ENCODE peak calls at places on chromosomes 16 and 17, in four cellular contexts. C is fibroblast of pulmonary artery, Q is A673, T is Caco-2. H is an unnamed sample.

GRCh38 chr16:85471469-85472431 is 141.4 kb upstream of the GSE1 start:
- DNase-seq in C (peak; percentile 17), Q (no peak), T (peak; percentile 76), H (no peak)

GRCh38 chr16:88866151-88866920 is at the start of gene PABPN1L:
- DNase-seq in C (no peak), Q (no peak), T (no peak), H (no peak)

GRCh38 chr16:24737391-24737871 is 8.0 kb downstream of the TNRC6A start:
- DNase-seq in C (peak; percentile 59), Q (no peak), T (no peak), H (peak; percentile 51)

GRCh38 chr17:19331134-19331533 is 31.4 kb downstream of the B9D1 start:
- DNase-seq in C (peak; percentile 72), Q (no peak), T (no peak), H (peak; percentile 85)

GRCh38 chr17:2435181-2435741 is 34.4 kb upstream of the MNT start:
- DNase-seq in C (peak; percentile 21), Q (no peak), T (no peak), H (peak; percentile 48)

GRCh38 chr17:30599424-30600061 is 122.3 kb downstream of the GOSR1 start:
- DNase-seq in C (no peak), Q (no peak), T (peak; percentile 91), H (no peak)

GRCh38 chr16:8893976-8894690 is 12.0 kb downstream of the LITAFD start:
- DNase-seq in C (no peak), Q (no peak), T (no peak), H (no peak)

GRCh38 chr17:79748296-79749099 is 17.8 kb downstream of the ENPP7 start:
- DNase-seq in C (no peak), Q (no peak), T (no peak), H (no peak)

GRCh38 chr16:28924762-28925385 is at the start of gene RABEP2:
- DNase-seq in C (peak; percentile 87), Q (peak; percentile 95), T (peak; percentile 99), H (peak; percentile 77)

GRCh38 chr16:53614346-53614745 is 89.3 kb downstream of the RPGRIP1L start:
- DNase-seq in C (peak; percentile 57), Q (no peak), T (no peak), H (peak; percentile 61)

GRCh38 chr16:54165174-54165911 is 121.2 kb downstream of the IRX3 start:
- DNase-seq in C (no peak), Q (no peak), T (peak; percentile 71), H (no peak)

GRCh38 chr16:2499890-2500633 is 13.7 kb upstream of the ATP6V0C start:
- DNase-seq in C (no peak), Q (no peak), T (no peak), H (no peak)

GRCh38 chr16:87764600-87765472 is 950 bp downstream of the KLHDC4 start:
- DNase-seq in C (no peak), Q (no peak), T (no peak), H (no peak)

GRCh38 chr16:57699481-57699880 is 4.9 kb downstream of the DRC7 start:
- DNase-seq in C (no peak), Q (no peak), T (no peak), H (no peak)

GRCh38 chr16:52597772-52598483 is 51.0 kb upstream of the TOX3 start:
- DNase-seq in C (no peak), Q (no peak), T (no peak), H (no peak)

GRCh38 chr17:32912218-32912897 is 15.6 kb upstream of the TMEM98 start:
- DNase-seq in C (peak; percentile 75), Q (no peak), T (peak; percentile 81), H (peak; percentile 75)

GRCh38 chr16:49919327-49919726 is 63.4 kb upstream of the ZNF423 start:
- DNase-seq in C (no peak), Q (no peak), T (no peak), H (no peak)

GRCh38 chr17:927611-928461 is 51.7 kb downstream of the NXN start:
- DNase-seq in C (peak; percentile 82), Q (no peak), T (peak; percentile 84), H (peak; percentile 95)

GRCh38 chr17:49438885-49439284 is 24.2 kb upstream of the PHB1 start:
- DNase-seq in C (no peak), Q (no peak), T (peak; percentile 35), H (no peak)

GRCh38 chr17:49436174-49436573 is 21.5 kb upstream of the PHB1 start:
- DNase-seq in C (no peak), Q (no peak), T (peak; percentile 36), H (no peak)

GRCh38 chr17:49439305-49439672 is 24.6 kb upstream of the PHB1 start:
- DNase-seq in C (no peak), Q (no peak), T (peak; percentile 43), H (no peak)

GRCh38 chr17:49438439-49438861 is 23.8 kb upstream of the PHB1 start:
- DNase-seq in C (no peak), Q (no peak), T (peak; percentile 46), H (no peak)

DNA sequence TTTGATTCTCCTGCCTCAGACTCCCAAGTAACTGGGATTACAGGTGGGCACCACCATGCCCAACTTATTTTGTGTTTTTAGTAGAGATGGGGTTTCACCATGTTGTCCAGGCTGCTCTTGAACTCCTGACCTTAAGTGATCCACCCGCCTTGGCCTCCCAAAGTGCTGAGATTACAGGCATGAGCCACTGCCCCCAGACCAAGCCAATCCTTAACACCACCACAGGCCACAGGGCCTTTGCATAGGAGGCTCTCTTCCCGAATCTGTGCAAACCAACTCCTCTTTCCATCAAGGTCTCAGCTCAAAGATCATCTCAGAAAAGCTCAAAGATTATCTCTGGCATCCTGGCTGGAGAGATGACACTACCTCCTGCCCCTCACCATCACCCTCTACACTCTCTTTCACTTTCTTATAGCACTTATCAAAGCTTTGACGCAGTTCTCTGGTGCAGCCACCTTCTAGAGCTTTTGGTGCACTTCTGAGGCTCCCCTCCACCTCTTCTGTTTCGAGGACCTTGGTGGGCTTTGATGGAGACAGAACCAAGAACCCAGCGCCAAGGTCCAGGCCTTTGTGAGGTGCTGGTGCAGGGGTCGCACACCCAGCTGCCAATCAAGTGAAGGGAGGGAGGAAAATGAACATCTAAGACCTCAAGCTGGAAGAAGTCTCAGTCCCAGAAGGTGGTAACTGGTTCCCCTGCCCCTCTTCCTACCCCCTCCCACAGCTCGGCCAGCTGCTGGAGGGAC is 23.2 kb upstream of the PHB1 start:
- DNase-seq in C (no peak), Q (no peak), T (peak; percentile 26), H (no peak)
- H3K4me3 ChIP-seq in C (no peak overlapping the region), Q (no peak overlapping the region), T (no peak overlapping the region), H (no peak overlapping the region)

GRCh38 chr17:51257150-51258081 is 2.4 kb downstream of the MBTD1 start:
- DNase-seq in C (peak; percentile 9), Q (no peak), T (no peak), H (peak; percentile 56)
- H3K4me3 ChIP-seq in C (no peak overlapping the region), Q (peak overlapping the region; percentile 89), T (no peak overlapping the region), H (no peak overlapping the region)

GRCh38 chr16:46736695-46737094 is 11.4 kb downstream of the MYLK3 start:
- DNase-seq in C (peak; percentile 28), Q (no peak), T (no peak), H (no peak)
- H3K4me3 ChIP-seq in C (no peak overlapping the region), Q (no peak overlapping the region), T (no peak overlapping the region), H (no peak overlapping the region)

DNA sequence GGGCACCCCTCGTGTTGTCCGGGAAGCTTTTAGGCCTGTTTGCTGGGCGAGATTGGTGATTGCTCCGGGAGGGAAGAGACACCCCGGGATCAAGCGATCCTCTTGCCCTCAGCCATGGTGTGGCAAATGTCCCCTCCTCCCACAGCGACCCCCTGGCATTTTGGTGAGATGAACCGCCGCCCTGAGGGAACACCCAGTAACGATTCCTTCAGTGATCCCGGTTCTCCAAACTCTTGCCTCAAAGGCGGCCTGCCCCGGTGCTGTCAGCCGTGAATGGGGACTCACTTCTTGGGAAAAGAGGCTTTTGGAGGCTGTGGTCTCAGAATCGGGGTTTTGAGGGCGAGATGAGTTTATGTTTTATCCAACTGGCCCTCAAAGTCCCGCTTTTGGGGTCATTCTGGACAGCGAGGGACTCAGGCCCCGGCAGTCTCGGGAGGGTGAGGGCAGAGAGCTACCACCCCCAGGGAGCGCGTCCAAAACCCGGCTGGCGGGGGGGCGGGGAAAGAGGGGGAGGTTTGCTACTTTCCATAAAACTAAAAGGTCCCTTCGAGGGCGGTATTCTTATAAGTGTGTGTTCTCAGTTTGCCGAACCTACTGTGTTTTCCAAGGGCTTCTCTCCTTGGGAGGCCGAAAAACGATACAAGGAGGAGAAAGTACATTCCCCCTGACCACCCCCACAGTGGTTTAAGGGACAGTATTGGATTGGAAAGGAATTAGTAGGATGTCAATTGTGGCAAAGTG is 232.7 kb downstream of the MRTFB start:
- DNase-seq in C (no peak), Q (no peak), T (no peak), H (no peak)
- H3K4me3 ChIP-seq in C (peak overlapping the region; percentile 86), Q (peak overlapping the region; percentile 91), T (no peak overlapping the region), H (peak overlapping the region; percentile 84)

GRCh38 chr17:47252766-47253512 is 688 bp upstream of the ITGB3 start:
- DNase-seq in C (no peak), Q (no peak), T (no peak), H (no peak)
- H3K4me3 ChIP-seq in C (peak overlapping the region; percentile 66), Q (peak overlapping the region; percentile 40), T (no peak overlapping the region), H (peak overlapping the region; percentile 53)

GRCh38 chr16:12802048-12802447 is 1.6 kb downstream of the CPPED1 start:
- DNase-seq in C (no peak), Q (no peak), T (no peak), H (no peak)

GRCh38 chr16:12803203-12804093 is at the start of gene CPPED1:
- DNase-seq in C (peak; percentile 95), Q (peak; percentile 43), T (peak; percentile 93), H (peak; percentile 91)

GRCh38 chr16:12801511-12802042 is 2.1 kb downstream of the CPPED1 start:
- DNase-seq in C (peak; percentile 96), Q (no peak), T (no peak), H (peak; percentile 80)

GRCh38 chr16:12804395-12804794 is 708 bp upstream of the CPPED1 start:
- DNase-seq in C (no peak), Q (no peak), T (no peak), H (no peak)

GRCh38 chr16:12802661-12803060 is 1.0 kb downstream of the CPPED1 start:
- DNase-seq in C (no peak), Q (no peak), T (no peak), H (no peak)
- H3K4me3 ChIP-seq in C (peak overlapping the region; percentile 81), Q (no peak overlapping the region), T (peak overlapping the region; percentile 80), H (peak overlapping the region; percentile 92)